ENCODE peak calls at places on chromosome 3, in nine cellular contexts. One of them, this sample, is unnamed.

GRCh38 chr3:99789322-99789721 is 28.3 kb upstream of the CMSS1 start:
- DNase-seq in endodermal cell: peak; percentile 55
- DNase-seq in CD4-positive, alpha-beta memory T cell: no peak
- DNase-seq in fibroblast of lung: peak; percentile 62
- DNase-seq in lower lobe of right lung: no peak
- DNase-seq in ovary: peak; percentile 27
- DNase-seq in aorta: no peak
- DNase-seq in H1: no peak
- DNase-seq in neural progenitor cell: peak; percentile 57
- DNase-seq in this sample: no peak

GRCh38 chr3:197802505-197803459 is 11.7 kb downstream of the LRCH3 start:
- DNase-seq in endodermal cell: no peak
- DNase-seq in CD4-positive, alpha-beta memory T cell: no peak
- DNase-seq in fibroblast of lung: no peak
- DNase-seq in lower lobe of right lung: no peak
- DNase-seq in ovary: no peak
- DNase-seq in aorta: no peak
- DNase-seq in H1: no peak
- DNase-seq in neural progenitor cell: no peak
- DNase-seq in this sample: no peak

GRCh38 chr3:170585937-170586310 is at the start of gene SLC7A14:
- DNase-seq in endodermal cell: peak; percentile 87
- DNase-seq in CD4-positive, alpha-beta memory T cell: no peak
- DNase-seq in fibroblast of lung: no peak
- DNase-seq in lower lobe of right lung: no peak
- DNase-seq in ovary: no peak
- DNase-seq in aorta: no peak
- DNase-seq in H1: no peak
- DNase-seq in neural progenitor cell: peak; percentile 65
- DNase-seq in this sample: no peak

GRCh38 chr3:172078244-172078643 is 38.9 kb downstream of the FNDC3B start:
- DNase-seq in endodermal cell: no peak
- DNase-seq in CD4-positive, alpha-beta memory T cell: no peak
- DNase-seq in fibroblast of lung: no peak
- DNase-seq in lower lobe of right lung: no peak
- DNase-seq in ovary: no peak
- DNase-seq in aorta: no peak
- DNase-seq in H1: no peak
- DNase-seq in neural progenitor cell: no peak
- DNase-seq in this sample: no peak

GRCh38 chr3:11995061-11995460 is 9.1 kb upstream of the SYN2 start:
- DNase-seq in endodermal cell: peak; percentile 75
- DNase-seq in CD4-positive, alpha-beta memory T cell: no peak
- DNase-seq in fibroblast of lung: no peak
- DNase-seq in lower lobe of right lung: no peak
- DNase-seq in ovary: no peak
- DNase-seq in aorta: no peak
- DNase-seq in H1: no peak
- DNase-seq in neural progenitor cell: peak; percentile 65
- DNase-seq in this sample: no peak

GRCh38 chr3:124492824-124493223 is 237.4 kb upstream of the UMPS start:
- DNase-seq in endodermal cell: peak; percentile 92
- DNase-seq in CD4-positive, alpha-beta memory T cell: no peak
- DNase-seq in fibroblast of lung: peak; percentile 58
- DNase-seq in lower lobe of right lung: peak; percentile 49
- DNase-seq in ovary: no peak
- DNase-seq in aorta: no peak
- DNase-seq in H1: peak; percentile 49
- DNase-seq in neural progenitor cell: no peak
- DNase-seq in this sample: no peak

GRCh38 chr3:80190051-80190450 is 422.3 kb upstream of the ROBO1 start:
- DNase-seq in endodermal cell: no peak
- DNase-seq in CD4-positive, alpha-beta memory T cell: no peak
- DNase-seq in fibroblast of lung: peak; percentile 97
- DNase-seq in lower lobe of right lung: no peak
- DNase-seq in ovary: no peak
- DNase-seq in aorta: no peak
- DNase-seq in H1: no peak
- DNase-seq in neural progenitor cell: no peak
- DNase-seq in this sample: no peak

GRCh38 chr3:81218023-81218422 is 543.4 kb downstream of the GBE1 start:
- DNase-seq in endodermal cell: peak; percentile 59
- DNase-seq in CD4-positive, alpha-beta memory T cell: no peak
- DNase-seq in fibroblast of lung: peak; percentile 49
- DNase-seq in lower lobe of right lung: no peak
- DNase-seq in ovary: no peak
- DNase-seq in aorta: no peak
- DNase-seq in H1: no peak
- DNase-seq in neural progenitor cell: peak; percentile 37
- DNase-seq in this sample: no peak

GRCh38 chr3:13025090-13025489 is 48.1 kb downstream of the IQSEC1 start:
- DNase-seq in endodermal cell: no peak
- DNase-seq in CD4-positive, alpha-beta memory T cell: no peak
- DNase-seq in fibroblast of lung: peak; percentile 76
- DNase-seq in lower lobe of right lung: peak; percentile 56
- DNase-seq in ovary: no peak
- DNase-seq in aorta: peak; percentile 88
- DNase-seq in H1: no peak
- DNase-seq in neural progenitor cell: no peak
- DNase-seq in this sample: no peak

GRCh38 chr3:133376805-133377204 is 23.1 kb upstream of the BFSP2 start:
- DNase-seq in endodermal cell: no peak
- DNase-seq in CD4-positive, alpha-beta memory T cell: no peak
- DNase-seq in fibroblast of lung: no peak
- DNase-seq in lower lobe of right lung: no peak
- DNase-seq in ovary: no peak
- DNase-seq in aorta: no peak
- DNase-seq in H1: no peak
- DNase-seq in neural progenitor cell: no peak
- DNase-seq in this sample: no peak

GRCh38 chr3:104604326-104605010 is 762.2 kb upstream of the ALCAM start:
- DNase-seq in endodermal cell: no peak
- DNase-seq in CD4-positive, alpha-beta memory T cell: no peak
- DNase-seq in fibroblast of lung: peak; percentile 16
- DNase-seq in lower lobe of right lung: no peak
- DNase-seq in ovary: no peak
- DNase-seq in aorta: no peak
- DNase-seq in H1: no peak
- DNase-seq in neural progenitor cell: no peak
- DNase-seq in this sample: no peak

GRCh38 chr3:167839460-167839859 is 103.9 kb downstream of the SERPINI1 start:
- DNase-seq in endodermal cell: no peak
- DNase-seq in CD4-positive, alpha-beta memory T cell: no peak
- DNase-seq in fibroblast of lung: no peak
- DNase-seq in lower lobe of right lung: no peak
- DNase-seq in ovary: no peak
- DNase-seq in aorta: no peak
- DNase-seq in H1: no peak
- DNase-seq in neural progenitor cell: no peak
- DNase-seq in this sample: no peak

GRCh38 chr3:77038468-77038927 is 1.4 kb upstream of the ROBO2 start:
- DNase-seq in endodermal cell: peak; percentile 88
- DNase-seq in CD4-positive, alpha-beta memory T cell: no peak
- DNase-seq in fibroblast of lung: peak; percentile 78
- DNase-seq in lower lobe of right lung: peak; percentile 64
- DNase-seq in ovary: peak; percentile 74
- DNase-seq in aorta: no peak
- DNase-seq in H1: peak; percentile 64
- DNase-seq in neural progenitor cell: peak; percentile 93
- DNase-seq in this sample: no peak

GRCh38 chr3:189316296-189317019 is 144.7 kb downstream of the TPRG1 start:
- DNase-seq in endodermal cell: peak; percentile 53
- DNase-seq in CD4-positive, alpha-beta memory T cell: no peak
- DNase-seq in fibroblast of lung: no peak
- DNase-seq in lower lobe of right lung: no peak
- DNase-seq in ovary: no peak
- DNase-seq in aorta: no peak
- DNase-seq in H1: no peak
- DNase-seq in neural progenitor cell: no peak
- DNase-seq in this sample: no peak

GRCh38 chr3:51709675-51710074 is 2.8 kb downstream of the GRM2 start:
- DNase-seq in endodermal cell: no peak
- DNase-seq in CD4-positive, alpha-beta memory T cell: no peak
- DNase-seq in fibroblast of lung: no peak
- DNase-seq in lower lobe of right lung: no peak
- DNase-seq in ovary: peak; percentile 3
- DNase-seq in aorta: no peak
- DNase-seq in H1: no peak
- DNase-seq in neural progenitor cell: no peak
- DNase-seq in this sample: no peak

GRCh38 chr3:133488785-133489367 is 84.6 kb upstream of the CDV3 start:
- DNase-seq in endodermal cell: peak; percentile 65
- DNase-seq in CD4-positive, alpha-beta memory T cell: no peak
- DNase-seq in fibroblast of lung: peak; percentile 76
- DNase-seq in lower lobe of right lung: no peak
- DNase-seq in ovary: no peak
- DNase-seq in aorta: no peak
- DNase-seq in H1: no peak
- DNase-seq in neural progenitor cell: peak; percentile 16
- DNase-seq in this sample: no peak

GRCh38 chr3:171458857-171459129 is 1.4 kb downstream of the TNIK start:
- DNase-seq in endodermal cell: peak; percentile 81
- DNase-seq in CD4-positive, alpha-beta memory T cell: no peak
- DNase-seq in fibroblast of lung: no peak
- DNase-seq in lower lobe of right lung: no peak
- DNase-seq in ovary: no peak
- DNase-seq in aorta: no peak
- DNase-seq in H1: no peak
- DNase-seq in neural progenitor cell: peak; percentile 48
- DNase-seq in this sample: no peak

GRCh38 chr3:48466386-48467109 is 20.0 kb downstream of the ATRIP start:
- DNase-seq in endodermal cell: peak; percentile 50
- DNase-seq in CD4-positive, alpha-beta memory T cell: no peak
- DNase-seq in fibroblast of lung: no peak
- DNase-seq in lower lobe of right lung: peak; percentile 59
- DNase-seq in ovary: peak; percentile 56
- DNase-seq in aorta: peak; percentile 81
- DNase-seq in H1: no peak
- DNase-seq in neural progenitor cell: no peak
- DNase-seq in this sample: peak; percentile 34

GRCh38 chr3:3701949-3702348 is 97.3 kb upstream of the LRRN1 start:
- DNase-seq in endodermal cell: no peak
- DNase-seq in CD4-positive, alpha-beta memory T cell: no peak
- DNase-seq in fibroblast of lung: no peak
- DNase-seq in lower lobe of right lung: no peak
- DNase-seq in ovary: no peak
- DNase-seq in aorta: no peak
- DNase-seq in H1: no peak
- DNase-seq in neural progenitor cell: no peak
- DNase-seq in this sample: no peak

GRCh38 chr3:12969487-12969886 is 103.7 kb downstream of the IQSEC1 start:
- DNase-seq in endodermal cell: no peak
- DNase-seq in CD4-positive, alpha-beta memory T cell: no peak
- DNase-seq in fibroblast of lung: no peak
- DNase-seq in lower lobe of right lung: no peak
- DNase-seq in ovary: no peak
- DNase-seq in aorta: no peak
- DNase-seq in H1: no peak
- DNase-seq in neural progenitor cell: peak; percentile 71
- DNase-seq in this sample: no peak

GRCh38 chr3:115518100-115518852 is 105.0 kb upstream of the GAP43 start:
- DNase-seq in endodermal cell: peak; percentile 60
- DNase-seq in CD4-positive, alpha-beta memory T cell: no peak
- DNase-seq in fibroblast of lung: peak; percentile 78
- DNase-seq in lower lobe of right lung: no peak
- DNase-seq in ovary: no peak
- DNase-seq in aorta: peak; percentile 77
- DNase-seq in H1: no peak
- DNase-seq in neural progenitor cell: peak; percentile 74
- DNase-seq in this sample: no peak

GRCh38 chr3:129441215-129441614 is 1.2 kb downstream of the IFT122 start:
- DNase-seq in endodermal cell: no peak
- DNase-seq in CD4-positive, alpha-beta memory T cell: peak; percentile 21
- DNase-seq in fibroblast of lung: no peak
- DNase-seq in lower lobe of right lung: no peak
- DNase-seq in ovary: no peak
- DNase-seq in aorta: no peak
- DNase-seq in H1: no peak
- DNase-seq in neural progenitor cell: no peak
- DNase-seq in this sample: no peak
- H3K4me3 ChIP-seq in endodermal cell: peak overlapping the region; percentile 90
- H3K4me3 ChIP-seq in CD4-positive, alpha-beta memory T cell: peak overlapping the region; percentile 72
- H3K4me3 ChIP-seq in fibroblast of lung: peak overlapping the region; percentile 75
- H3K4me3 ChIP-seq in lower lobe of right lung: peak overlapping the region; percentile 88
- H3K4me3 ChIP-seq in ovary: peak overlapping the region; percentile 96
- H3K4me3 ChIP-seq in aorta: peak overlapping the region; percentile 57
- H3K4me3 ChIP-seq in H1: peak overlapping the region; percentile 84
- H3K4me3 ChIP-seq in neural progenitor cell: peak overlapping the region; percentile 72
- H3K4me3 ChIP-seq in this sample: peak overlapping the region; percentile 72

GRCh38 chr3:16334909-16335308 is 69.9 kb downstream of the OXNAD1 start:
- DNase-seq in endodermal cell: no peak
- DNase-seq in CD4-positive, alpha-beta memory T cell: no peak
- DNase-seq in fibroblast of lung: peak; percentile 32
- DNase-seq in lower lobe of right lung: no peak
- DNase-seq in ovary: no peak
- DNase-seq in aorta: no peak
- DNase-seq in H1: no peak
- DNase-seq in neural progenitor cell: no peak
- DNase-seq in this sample: no peak
- H3K4me1 ChIP-seq in endodermal cell: no peaks in the 10 kb centered on the region
- H3K4me1 ChIP-seq in CD4-positive, alpha-beta memory T cell: peaks cover 32% of the 10 kb centered on the region
- H3K4me1 ChIP-seq in fibroblast of lung: peaks cover 9% of the 10 kb centered on the region
- H3K4me1 ChIP-seq in lower lobe of right lung: peaks cover 22% of the 10 kb centered on the region
- H3K4me1 ChIP-seq in ovary: peaks cover 7% of the 10 kb centered on the region
- H3K4me1 ChIP-seq in aorta: peaks cover 4% of the 10 kb centered on the region
- H3K4me1 ChIP-seq in H1: no peaks in the 10 kb centered on the region
- H3K4me1 ChIP-seq in neural progenitor cell: peaks cover 18% of the 10 kb centered on the region
- H3K4me1 ChIP-seq in this sample: peaks cover 28% of the 10 kb centered on the region

GRCh38 chr3:20696393-20697045 is 510.5 kb upstream of the SGO1 start:
- DNase-seq in endodermal cell: no peak
- DNase-seq in CD4-positive, alpha-beta memory T cell: no peak
- DNase-seq in fibroblast of lung: no peak
- DNase-seq in lower lobe of right lung: no peak
- DNase-seq in ovary: no peak
- DNase-seq in aorta: no peak
- DNase-seq in H1: no peak
- DNase-seq in neural progenitor cell: no peak
- DNase-seq in this sample: no peak

DNA sequence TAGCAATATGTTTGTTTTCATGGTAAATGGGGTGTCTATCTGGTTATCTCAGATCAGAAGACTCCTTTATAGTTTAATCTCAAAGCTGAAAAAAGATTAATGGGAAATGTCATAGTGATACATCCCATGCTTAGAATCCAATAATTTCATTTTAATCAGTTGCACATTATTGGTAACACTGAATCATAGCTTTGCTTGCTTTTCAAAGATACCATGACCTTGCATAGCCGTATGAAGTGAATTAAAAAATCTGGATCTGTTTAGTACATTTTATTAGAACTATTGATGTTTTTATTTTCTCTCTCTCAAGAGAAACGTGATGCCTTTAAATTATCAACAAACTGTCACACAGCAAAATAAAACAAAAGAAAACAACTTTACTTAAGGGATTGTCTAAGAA is 506.7 kb upstream of the SGO1 start:
- DNase-seq in endodermal cell: no peak
- DNase-seq in CD4-positive, alpha-beta memory T cell: no peak
- DNase-seq in fibroblast of lung: no peak
- DNase-seq in lower lobe of right lung: no peak
- DNase-seq in ovary: no peak
- DNase-seq in aorta: no peak
- DNase-seq in H1: no peak
- DNase-seq in neural progenitor cell: no peak
- DNase-seq in this sample: no peak
- H3K9me3 ChIP-seq in endodermal cell: peaks cover under 1% of the 10 kb centered on the region
- H3K9me3 ChIP-seq in CD4-positive, alpha-beta memory T cell: no peaks in the 10 kb centered on the region
- H3K9me3 ChIP-seq in fibroblast of lung: no peaks in the 10 kb centered on the region
- H3K9me3 ChIP-seq in lower lobe of right lung: no peaks in the 10 kb centered on the region
- H3K9me3 ChIP-seq in ovary: no peaks in the 10 kb centered on the region
- H3K9me3 ChIP-seq in aorta: no peaks in the 10 kb centered on the region
- H3K9me3 ChIP-seq in H1: no peaks in the 10 kb centered on the region
- H3K9me3 ChIP-seq in neural progenitor cell: no peaks in the 10 kb centered on the region
- H3K9me3 ChIP-seq in this sample: peaks cover 2% of the 10 kb centered on the region

GRCh38 chr3:66314455-66314854 is 93.7 kb downstream of the SLC25A26 start:
- DNase-seq in endodermal cell: no peak
- DNase-seq in CD4-positive, alpha-beta memory T cell: no peak
- DNase-seq in fibroblast of lung: no peak
- DNase-seq in lower lobe of right lung: no peak
- DNase-seq in ovary: no peak
- DNase-seq in aorta: no peak
- DNase-seq in H1: no peak
- DNase-seq in neural progenitor cell: no peak
- DNase-seq in this sample: no peak
- H3K4me3 ChIP-seq in endodermal cell: no peak overlapping the region
- H3K4me3 ChIP-seq in CD4-positive, alpha-beta memory T cell: no peak overlapping the region
- H3K4me3 ChIP-seq in fibroblast of lung: no peak overlapping the region
- H3K4me3 ChIP-seq in lower lobe of right lung: no peak overlapping the region
- H3K4me3 ChIP-seq in ovary: no peak overlapping the region
- H3K4me3 ChIP-seq in aorta: no peak overlapping the region
- H3K4me3 ChIP-seq in H1: no peak overlapping the region
- H3K4me3 ChIP-seq in neural progenitor cell: no peak overlapping the region
- H3K4me3 ChIP-seq in this sample: no peak overlapping the region